ENCODE peak calls at places on chromosomes 2 and 18, in seven cellular contexts. I is mesendoderm, R is H1, O is IMR-90, P is mesenchymal stem cell, H is neuronal stem cell, D is trophoblast cell. G is an unnamed sample.

GRCh38 chr2:205642562-205643350 is 39.5 kb upstream of the NRP2 start:
- DNase-seq in O (no peak), D (no peak), R (no peak), H (no peak), I (no peak), P (no peak), G (no peak)

GRCh38 chr18:79378416-79379250 is 17.1 kb upstream of the NFATC1 start:
- DNase-seq in D (peak), H (peak), O (peak), I (peak), R (peak), P (peak), G (peak)

GRCh38 chr18:46226461-46226860 is 122.3 kb downstream of the HAUS1 start:
- DNase-seq in H (no peak), I (no peak), R (no peak), P (peak), O (peak), D (peak), G (no peak)

GRCh38 chr2:112156152-112156986 is 18.2 kb downstream of the FBLN7 start:
- DNase-seq in R (no peak), I (no peak), P (peak), D (no peak), O (peak), H (peak), G (no peak)

GRCh38 chr18:49135871-49136270 is 185.1 kb upstream of the SMAD7 start:
- DNase-seq in P (peak), O (peak), R (no peak), H (no peak), D (peak), I (peak), G (no peak)

GRCh38 chr2:70050631-70051425 is 36.4 kb upstream of the PCBP1 start:
- DNase-seq in H (no peak), O (no peak), D (peak), P (no peak), I (no peak), R (no peak), G (no peak)

GRCh38 chr2:230129343-230129742 is 60.6 kb upstream of the SLC16A14 start:
- DNase-seq in P (peak), I (no peak), O (no peak), H (no peak), R (no peak), D (no peak), G (no peak)

GRCh38 chr2:25265802-25266201 is 75.9 kb downstream of the DNMT3A start:
- DNase-seq in O (no peak), P (no peak), D (no peak), H (no peak), R (no peak), I (no peak), G (no peak)

GRCh38 chr2:47007221-47007825 is 91.7 kb upstream of the MCFD2 start:
- DNase-seq in H (no peak), P (no peak), I (no peak), O (no peak), R (no peak), D (no peak), G (no peak)

GRCh38 chr2:101089419-101089818 is 61.8 kb downstream of the TBC1D8 start:
- DNase-seq in P (no peak), R (no peak), D (peak), H (no peak), O (no peak), I (no peak), G (no peak)

GRCh38 chr2:46014911-46015654 is 282.1 kb upstream of the EPAS1 start:
- DNase-seq in O (no peak), H (no peak), I (peak), P (peak), D (no peak), R (peak), G (peak)

GRCh38 chr2:55807900-55808299 is 114.3 kb upstream of the PNPT1 start:
- DNase-seq in D (no peak), O (no peak), P (no peak), R (no peak), I (no peak), H (no peak), G (no peak)

GRCh38 chr18:70047931-70048603 is 100.4 kb upstream of the CD226 start:
- DNase-seq in O (peak), D (no peak), P (peak), H (no peak), R (no peak), I (no peak), G (no peak)

GRCh38 chr2:112712465-112712864 is 8.4 kb upstream of the NT5DC4 start:
- DNase-seq in O (no peak), P (no peak), H (no peak), I (no peak), D (no peak), R (peak), G (no peak)

GRCh38 chr2:239518286-239519080 is 117.7 kb upstream of the HDAC4 start:
- DNase-seq in R (no peak), O (no peak), I (no peak), D (no peak), P (no peak), H (no peak), G (no peak)

GRCh38 chr2:55010149-55010591 is 40.1 kb downstream of the RTN4 start:
- DNase-seq in O (peak), R (no peak), H (no peak), P (peak), I (peak), D (peak), G (no peak)

GRCh38 chr2:205959528-205959927 is 126.4 kb downstream of the INO80D start:
- DNase-seq in I (no peak), P (no peak), R (no peak), D (no peak), H (no peak), O (no peak), G (no peak)

GRCh38 chr2:85257359-85258193 is 70.2 kb downstream of the TGOLN2 start:
- DNase-seq in D (peak), R (no peak), H (no peak), P (no peak), I (no peak), O (peak), G (no peak)

GRCh38 chr2:20578895-20579825 is 71.7 kb downstream of the HS1BP3 start:
- DNase-seq in O (peak), P (peak), R (no peak), I (peak), D (peak), H (no peak), G (peak)

GRCh38 chr2:64447317-64448060 is 6.5 kb upstream of the LGALSL start:
- DNase-seq in R (no peak), O (no peak), I (no peak), P (no peak), D (no peak), H (no peak), G (no peak)

GRCh38 chr2:238906254-238906935 is 58.5 kb downstream of the TWIST2 start:
- DNase-seq in D (no peak), R (no peak), P (no peak), O (no peak), H (no peak), I (no peak), G (no peak)

GRCh38 chr2:238450440-238450861 is 23.7 kb downstream of the ASB1 start:
- DNase-seq in R (no peak), D (no peak), P (no peak), H (no peak), I (no peak), O (no peak), G (no peak)

GRCh38 chr2:120501591-120501990 is 155.7 kb downstream of the INHBB start:
- DNase-seq in O (no peak), H (no peak), D (no peak), P (no peak), R (no peak), I (no peak), G (no peak)

GRCh38 chr2:43823751-43824150 is 14.9 kb downstream of the ABCG5 start:
- DNase-seq in I (no peak), P (no peak), D (no peak), H (no peak), O (no peak), R (peak), G (no peak)

GRCh38 chr2:205654878-205655601 is 27.3 kb upstream of the NRP2 start:
- DNase-seq in D (no peak), R (peak), I (no peak), H (no peak), O (peak), P (peak), G (no peak)

GRCh38 chr18:73201940-73202339 is 334.2 kb upstream of the NETO1 start:
- DNase-seq in H (no peak), P (no peak), R (no peak), O (peak), D (no peak), I (no peak), G (no peak)

GRCh38 chr2:221097568-221097915 is 474.6 kb downstream of the EPHA4 start:
- DNase-seq in D (no peak), O (peak), I (peak), H (no peak), R (no peak), P (peak), G (no peak)

GRCh38 chr2:187991389-187991788 is 300.3 kb upstream of the GULP1 start:
- DNase-seq in P (no peak), I (no peak), R (no peak), D (no peak), H (no peak), O (no peak), G (no peak)

GRCh38 chr2:80496770-80497169 is 192.2 kb upstream of the LRRTM1 start:
- DNase-seq in I (no peak), R (no peak), O (peak), H (no peak), P (peak), D (no peak), G (no peak)

GRCh38 chr18:32019251-32019943 is 772 bp downstream of the RNF125 start:
- DNase-seq in O (no peak), D (no peak), R (peak), H (peak), I (peak), P (peak), G (peak)

GRCh38 chr2:39851691-39852110 is 72.6 kb upstream of the THUMPD2 start:
- DNase-seq in R (no peak), I (peak), D (no peak), P (peak), O (peak), H (no peak), G (peak)

GRCh38 chr18:3452750-3453539 is 3.0 kb downstream of the TGIF1 start:
- DNase-seq in O (peak), D (no peak), P (peak), H (no peak), R (peak), I (no peak), G (no peak)

GRCh38 chr18:44564922-44565321 is 115.8 kb upstream of the SETBP1 start:
- DNase-seq in P (peak), R (no peak), I (peak), D (peak), O (peak), H (no peak), G (no peak)

GRCh38 chr2:26874514-26874913 is 26.6 kb downstream of the DPYSL5 start:
- DNase-seq in R (no peak), P (no peak), D (no peak), O (no peak), I (no peak), H (no peak), G (no peak)

DNA sequence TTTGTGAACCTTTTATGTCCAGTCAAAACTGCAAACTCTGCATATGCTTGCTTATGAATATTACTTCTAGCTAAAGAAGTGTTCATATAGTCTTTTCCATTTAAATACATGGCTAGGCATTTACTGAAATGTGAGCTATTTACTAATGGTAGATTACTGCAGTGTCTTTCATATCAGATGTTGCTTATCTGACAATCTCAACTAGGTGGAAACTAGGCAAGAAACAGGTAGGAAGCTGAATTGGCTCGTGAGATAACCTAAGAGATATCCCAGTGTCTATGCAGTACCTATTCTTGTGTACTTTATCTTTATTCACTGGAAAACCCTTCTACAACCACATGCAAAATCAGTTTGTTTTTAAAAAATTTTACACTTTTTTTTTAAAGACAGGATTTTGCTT is 63.7 kb downstream of the PLCL1 start:
- DNase-seq in O (no peak), P (no peak), I (peak), R (no peak), H (no peak), D (peak), G (no peak)
- H3K23ac ChIP-seq in O (no peak), P (no peak), I (no peak), R (no peak), H (no peak), D (no peak), G (no peak)

DNA sequence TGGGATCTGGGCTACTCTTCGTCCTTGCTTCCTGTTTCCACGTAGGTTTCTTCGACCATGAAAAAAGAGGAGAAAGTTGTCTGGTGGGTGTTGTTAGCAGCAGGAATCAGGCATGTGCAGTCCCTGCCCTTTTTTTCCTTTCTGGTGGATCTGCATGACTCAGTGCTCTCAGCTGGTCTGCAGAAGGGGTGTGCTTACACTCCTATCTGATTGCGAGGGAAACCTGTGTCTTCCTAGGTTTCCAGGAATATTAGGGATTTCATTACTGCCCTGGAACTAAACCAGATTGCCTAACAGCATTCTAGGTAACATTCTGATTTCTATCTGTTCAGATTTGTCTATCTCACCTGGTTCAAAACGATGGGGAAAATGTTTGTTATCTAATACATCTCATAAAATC is 174.3 kb downstream of the CCDC102B start:
- DNase-seq in D (peak), H (no peak), P (peak), R (no peak), I (peak), O (no peak), G (no peak)
- H3K23ac ChIP-seq in D (no peak), H (no peak), P (no peak), R (no peak), I (no peak), O (no peak), G (no peak)

GRCh38 chr2:28343184-28343942 is 49.3 kb upstream of the FOSL2 start:
- DNase-seq in D (no peak), H (no peak), R (no peak), P (no peak), I (no peak), O (no peak), G (no peak)

GRCh38 chr2:28343971-28344715 is 48.5 kb upstream of the FOSL2 start:
- DNase-seq in H (no peak), D (no peak), O (no peak), P (no peak), I (no peak), R (no peak), G (no peak)

GRCh38 chr2:28340312-28341202 is 52.1 kb upstream of the FOSL2 start:
- DNase-seq in O (no peak), H (no peak), R (no peak), P (no peak), I (no peak), D (no peak), G (no peak)

GRCh38 chr2:28341208-28341891 is 51.3 kb upstream of the FOSL2 start:
- DNase-seq in R (no peak), H (no peak), P (no peak), O (no peak), I (no peak), D (no peak), G (no peak)

GRCh38 chr2:28342081-28342967 is 50.3 kb upstream of the FOSL2 start:
- DNase-seq in H (no peak), D (no peak), R (no peak), P (peak), O (peak), I (no peak), G (no peak)
- H3K23ac ChIP-seq in H (no peak), D (no peak), R (no peak), P (no peak), O (peak), I (no peak), G (no peak)

GRCh38 chr2:201774546-201774945 is 6.2 kb downstream of the ALS2 start:
- DNase-seq in H (no peak), O (peak), P (no peak), R (no peak), D (no peak), I (no peak), G (no peak)
- H3K23ac ChIP-seq in H (no peak), O (no peak), P (no peak), R (no peak), D (no peak), I (no peak), G (no peak)

DNA sequence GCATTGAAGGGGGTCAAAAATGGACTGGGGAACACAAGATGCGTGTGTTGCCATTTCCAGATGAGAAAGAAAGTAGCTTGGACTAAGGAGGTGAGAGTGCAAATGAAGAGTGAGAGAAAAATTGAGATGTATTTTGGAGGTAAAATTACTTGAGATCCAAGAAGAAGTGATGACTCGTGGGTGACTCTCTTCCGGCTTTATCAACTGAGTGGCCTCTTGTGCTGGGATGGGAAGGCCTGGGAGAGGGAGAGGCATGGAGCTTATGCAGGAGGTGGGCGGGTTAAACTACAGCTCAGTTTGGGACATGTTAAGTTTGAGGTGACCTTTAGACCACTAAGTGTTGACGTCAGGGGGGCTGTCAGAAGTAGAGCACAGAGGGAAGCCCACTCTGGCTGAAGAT is 34.9 kb downstream of the SULT1C2 start:
- DNase-seq in H (no peak), P (peak), D (no peak), O (peak), R (no peak), I (no peak), G (no peak)
- H3K23ac ChIP-seq in H (no peak), P (no peak), D (no peak), O (no peak), R (no peak), I (no peak), G (no peak)